ENCODE peak calls at places on chromosomes 2 and 18, in five cellular contexts. N, U, T, G and H are unnamed samples.
A peak's percentile ranks its signal among the peaks of the same experiment; 100 is the strongest.

GRCh38 chr2:169091761-169092523 is 22.6 kb downstream of the DHRS9 start:
- DNase-seq in N (no peak), U (peak; percentile 90), T (peak; percentile 33), G (no peak), H (no peak)

GRCh38 chr18:21693322-21693721 is 11.3 kb downstream of the ABHD3 start:
- DNase-seq in U (no peak), N (no peak), G (no peak), T (no peak), H (no peak)

GRCh38 chr2:155442755-155443372 is 744.4 kb downstream of the KCNJ3 start:
- DNase-seq in G (no peak), N (no peak), U (peak; percentile 83), T (no peak), H (no peak)

GRCh38 chr18:79888016-79888415 is 63.4 kb downstream of the SLC66A2 start:
- DNase-seq in U (no peak), T (no peak), N (no peak), G (no peak), H (no peak)

GRCh38 chr18:73261243-73261642 is 393.5 kb upstream of the NETO1 start:
- DNase-seq in U (no peak), N (no peak), G (no peak), T (no peak), H (no peak)

GRCh38 chr2:151632993-151633592 is 101.2 kb downstream of the NEB start:
- DNase-seq in G (no peak), U (peak; percentile 51), T (no peak), N (no peak), H (no peak)

GRCh38 chr2:129347486-129348217 is 631.8 kb upstream of the RAB6C start:
- DNase-seq in G (no peak), T (peak; percentile 48), U (no peak), N (no peak), H (no peak)

GRCh38 chr2:58609306-58609705 is 368.2 kb upstream of the FANCL start:
- DNase-seq in T (no peak), G (no peak), U (peak; percentile 42), N (no peak), H (no peak)

GRCh38 chr2:193581807-193582206 is 1387.1 kb upstream of the TMEFF2 start:
- DNase-seq in N (no peak), U (peak; percentile 10), G (no peak), T (no peak), H (no peak)

GRCh38 chr2:176813526-176814179 is 398.9 kb upstream of the HNRNPA3 start:
- DNase-seq in G (no peak), T (no peak), U (no peak), N (no peak), H (no peak)

GRCh38 chr2:120826716-120827410 is 91.2 kb downstream of the GLI2 start:
- DNase-seq in T (no peak), G (no peak), N (no peak), U (no peak), H (peak; percentile 38)

GRCh38 chr18:34592961-34593382 is 117.1 kb upstream of the DTNA start:
- DNase-seq in U (no peak), N (no peak), T (peak; percentile 7), G (no peak), H (peak; percentile 85)

GRCh38 chr2:74444498-74445318 is 3.0 kb upstream of the RTKN start:
- DNase-seq in N (no peak), T (no peak), G (no peak), U (no peak), H (no peak)

GRCh38 chr18:49174478-49174877 is 223.7 kb upstream of the SMAD7 start:
- DNase-seq in T (no peak), N (no peak), U (no peak), G (no peak), H (no peak)

GRCh38 chr18:27996792-27997191 is 180.1 kb downstream of the CDH2 start:
- DNase-seq in G (no peak), T (no peak), U (peak; percentile 83), N (no peak), H (no peak)

GRCh38 chr2:232331071-232331470 is 47.5 kb upstream of the ALPP start:
- DNase-seq in T (no peak), U (no peak), N (no peak), G (no peak), H (peak; percentile 48)

GRCh38 chr2:53021828-53022227 is 745.8 kb upstream of the CHAC2 start:
- DNase-seq in T (no peak), G (no peak), U (no peak), N (no peak), H (no peak)

GRCh38 chr2:27071990-27072830 is 756 bp upstream of the OST4 start:
- DNase-seq in G (peak; percentile 16), T (no peak), U (no peak), N (no peak), H (peak; percentile 44)

GRCh38 chr2:18788590-18788989 is 199.2 kb upstream of the NT5C1B start:
- DNase-seq in U (no peak), G (no peak), T (no peak), N (no peak), H (peak; percentile 14)

GRCh38 chr2:30236591-30237245 is 5.4 kb downstream of the LBH start:
- DNase-seq in G (no peak), T (no peak), N (no peak), U (no peak), H (no peak)

GRCh38 chr2:30240162-30240696 is 8.9 kb downstream of the LBH start:
- DNase-seq in G (no peak), N (no peak), U (no peak), T (no peak), H (no peak)

GRCh38 chr2:30239308-30240161 is 8.2 kb downstream of the LBH start:
- DNase-seq in T (peak; percentile 78), N (peak; percentile 80), U (peak; percentile 69), G (peak; percentile 66), H (peak; percentile 86)

GRCh38 chr2:30237346-30238142 is 6.2 kb downstream of the LBH start:
- DNase-seq in T (no peak), N (no peak), U (no peak), G (no peak), H (no peak)

GRCh38 chr2:30238143-30238800 is 6.9 kb downstream of the LBH start:
- DNase-seq in U (no peak), T (no peak), G (no peak), N (no peak), H (no peak)
- H3K4me1 ChIP-seq in U (peaks cover 18% of the 10 kb centered on the region), T (no peaks in the 10 kb centered on the region), G (peaks cover 89% of the 10 kb centered on the region), N (peaks cover 90% of the 10 kb centered on the region), H (no peaks in the 10 kb centered on the region)

DNA sequence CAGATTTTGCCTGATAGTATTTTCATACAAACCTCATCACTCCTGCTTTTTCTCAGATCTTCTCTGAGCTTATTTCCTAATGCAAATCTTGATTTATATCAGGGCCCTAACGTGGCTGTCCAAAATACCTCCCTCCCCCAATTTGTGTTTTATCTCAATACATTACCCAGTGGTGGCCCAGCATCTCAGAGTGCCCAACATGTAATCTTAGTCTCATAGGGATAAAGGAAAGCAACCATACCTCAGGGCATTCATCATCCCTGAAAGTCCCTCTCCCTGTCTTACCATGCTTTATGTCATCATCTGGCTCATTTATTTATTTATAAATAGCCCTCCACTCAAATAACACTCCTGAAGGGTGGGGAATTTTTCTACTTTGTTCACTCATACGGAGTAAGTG is 135.3 kb downstream of the SLC8A1 start:
- DNase-seq in G (no peak), T (no peak), N (no peak), U (no peak), H (no peak)
- H3K4me1 ChIP-seq in G (no peaks in the 10 kb centered on the region), T (no peaks in the 10 kb centered on the region), N (no peaks in the 10 kb centered on the region), U (peaks cover 22% of the 10 kb centered on the region), H (no peaks in the 10 kb centered on the region)

DNA sequence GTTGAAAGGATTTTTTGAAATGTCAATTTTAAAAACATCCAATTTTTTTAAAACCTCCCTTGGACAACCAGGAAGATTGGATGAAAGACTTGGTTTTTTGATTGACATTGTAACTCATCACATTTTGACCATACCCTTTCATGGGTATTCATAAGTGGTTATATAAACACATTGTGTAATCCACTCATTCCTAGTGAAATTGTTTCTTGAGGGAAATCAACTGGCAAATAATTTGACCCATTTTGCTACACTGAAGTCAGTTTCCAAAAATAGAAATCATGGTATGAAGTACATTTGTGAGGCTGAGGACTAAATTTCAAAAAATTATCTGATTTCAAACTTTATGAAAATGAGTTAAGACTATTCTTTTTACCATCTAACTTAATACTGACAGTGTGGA is 31.5 kb downstream of the FBXO48 start:
- DNase-seq in N (no peak), G (no peak), U (no peak), T (no peak), H (no peak)
- H3K4me1 ChIP-seq in N (peaks cover 2% of the 10 kb centered on the region), G (peaks cover 3% of the 10 kb centered on the region), U (no peaks in the 10 kb centered on the region), T (no peaks in the 10 kb centered on the region), H (no peaks in the 10 kb centered on the region)

DNA sequence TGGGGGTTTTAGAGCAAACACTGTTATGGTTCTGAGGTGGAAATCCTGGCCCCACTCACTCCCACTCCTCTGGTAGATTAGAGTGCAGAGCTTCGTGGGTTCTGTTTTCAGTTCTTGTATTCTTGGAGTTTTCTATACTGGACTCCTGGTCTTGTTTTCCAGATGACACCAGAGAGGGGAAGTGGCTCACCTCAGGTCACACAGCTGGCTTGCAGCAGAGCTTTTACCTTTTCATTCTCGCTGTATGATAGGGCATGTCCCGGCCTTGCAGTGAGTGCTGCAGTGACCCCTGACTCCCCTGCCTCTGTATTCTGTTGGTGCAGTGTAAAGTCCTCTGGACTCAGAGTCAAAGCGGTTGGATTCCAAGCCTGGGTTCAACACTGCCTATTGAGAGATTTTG is 148.9 kb upstream of the MEX3C start:
- DNase-seq in G (no peak), U (no peak), N (no peak), T (no peak), H (no peak)
- H3K4me1 ChIP-seq in G (no peaks in the 10 kb centered on the region), U (peaks cover 8% of the 10 kb centered on the region), N (no peaks in the 10 kb centered on the region), T (no peaks in the 10 kb centered on the region), H (no peaks in the 10 kb centered on the region)

GRCh38 chr2:64731746-64732145 is 78.0 kb upstream of the SERTAD2 start:
- DNase-seq in N (no peak), G (no peak), U (no peak), T (peak; percentile 35), H (no peak)

GRCh38 chr2:64731306-64731654 is 77.6 kb upstream of the SERTAD2 start:
- DNase-seq in T (no peak), U (no peak), G (no peak), N (no peak), H (no peak)

GRCh38 chr2:64727013-64727767 is 73.5 kb upstream of the SERTAD2 start:
- DNase-seq in U (no peak), N (peak; percentile 34), G (no peak), T (no peak), H (no peak)

GRCh38 chr2:64730551-64731305 is 77.0 kb upstream of the SERTAD2 start:
- DNase-seq in T (peak; percentile 76), G (peak; percentile 6), N (peak; percentile 50), U (peak; percentile 36), H (peak; percentile 30)

GRCh38 chr2:64727843-64728463 is 74.2 kb upstream of the SERTAD2 start:
- DNase-seq in T (no peak), N (no peak), U (no peak), G (no peak), H (no peak)
- H3K4me1 ChIP-seq in T (no peaks in the 10 kb centered on the region), N (peaks cover 42% of the 10 kb centered on the region), U (peaks cover 6% of the 10 kb centered on the region), G (peaks cover 44% of the 10 kb centered on the region), H (peaks cover 15% of the 10 kb centered on the region)